ENCODE peak calls at places on chromosome 6, in nine cellular contexts. One of them, this sample, is unnamed.
A peak's percentile ranks its signal among the peaks of the same experiment; 100 is the strongest.

GRCh38 chr6:109717971-109718370 is 26.9 kb downstream of the FIG4 start:
- DNase-seq in kidney: no peak
- DNase-seq in GM23338: no peak
- DNase-seq in type B pancreatic cell: no peak
- DNase-seq in CD8-positive, alpha-beta T cell: no peak
- DNase-seq in omental fat pad: no peak
- DNase-seq in fibroblast of mammary gland: no peak
- DNase-seq in psoas muscle: no peak
- DNase-seq in fibroblast of lung: no peak
- DNase-seq in this sample: no peak

GRCh38 chr6:146336200-146336599 is 207.4 kb upstream of the RAB32 start:
- DNase-seq in type B pancreatic cell: no peak
- DNase-seq in fibroblast of lung: no peak
- DNase-seq in GM23338: no peak
- DNase-seq in omental fat pad: no peak
- DNase-seq in psoas muscle: no peak
- DNase-seq in CD8-positive, alpha-beta T cell: no peak
- DNase-seq in fibroblast of mammary gland: no peak
- DNase-seq in kidney: no peak
- DNase-seq in this sample: no peak

GRCh38 chr6:108295676-108296075 is 822 bp downstream of the AFG1L start:
- DNase-seq in fibroblast of lung: no peak
- DNase-seq in GM23338: no peak
- DNase-seq in type B pancreatic cell: no peak
- DNase-seq in kidney: no peak
- DNase-seq in CD8-positive, alpha-beta T cell: no peak
- DNase-seq in fibroblast of mammary gland: no peak
- DNase-seq in psoas muscle: no peak
- DNase-seq in omental fat pad: no peak
- DNase-seq in this sample: no peak

GRCh38 chr6:152364846-152365245 is 272.3 kb downstream of the SYNE1 start:
- DNase-seq in type B pancreatic cell: no peak
- DNase-seq in psoas muscle: no peak
- DNase-seq in fibroblast of mammary gland: no peak
- DNase-seq in kidney: no peak
- DNase-seq in CD8-positive, alpha-beta T cell: no peak
- DNase-seq in fibroblast of lung: no peak
- DNase-seq in omental fat pad: no peak
- DNase-seq in GM23338: no peak
- DNase-seq in this sample: no peak

GRCh38 chr6:75205776-75206334 is at the start of gene COL12A1:
- DNase-seq in fibroblast of lung: peak; percentile 99
- DNase-seq in CD8-positive, alpha-beta T cell: no peak
- DNase-seq in kidney: peak; percentile 94
- DNase-seq in psoas muscle: peak; percentile 95
- DNase-seq in type B pancreatic cell: no peak
- DNase-seq in fibroblast of mammary gland: peak; percentile 99
- DNase-seq in GM23338: peak; percentile 90
- DNase-seq in omental fat pad: peak; percentile 87
- DNase-seq in this sample: peak; percentile 32

GRCh38 chr6:56361812-56362211 is 114.4 kb upstream of the COL21A1 start:
- DNase-seq in fibroblast of mammary gland: no peak
- DNase-seq in fibroblast of lung: no peak
- DNase-seq in GM23338: no peak
- DNase-seq in omental fat pad: no peak
- DNase-seq in type B pancreatic cell: no peak
- DNase-seq in CD8-positive, alpha-beta T cell: no peak
- DNase-seq in kidney: peak; percentile 69
- DNase-seq in psoas muscle: no peak
- DNase-seq in this sample: no peak

GRCh38 chr6:25596928-25597818 is 54.8 kb upstream of the SCGN start:
- DNase-seq in fibroblast of mammary gland: peak; percentile 21
- DNase-seq in psoas muscle: no peak
- DNase-seq in omental fat pad: no peak
- DNase-seq in fibroblast of lung: no peak
- DNase-seq in type B pancreatic cell: no peak
- DNase-seq in CD8-positive, alpha-beta T cell: no peak
- DNase-seq in GM23338: no peak
- DNase-seq in kidney: no peak
- DNase-seq in this sample: no peak

GRCh38 chr6:89987140-89987539 is 92.9 kb downstream of the GJA10 start:
- DNase-seq in kidney: no peak
- DNase-seq in type B pancreatic cell: no peak
- DNase-seq in fibroblast of lung: no peak
- DNase-seq in CD8-positive, alpha-beta T cell: no peak
- DNase-seq in omental fat pad: no peak
- DNase-seq in fibroblast of mammary gland: no peak
- DNase-seq in GM23338: no peak
- DNase-seq in psoas muscle: no peak
- DNase-seq in this sample: no peak

DNA sequence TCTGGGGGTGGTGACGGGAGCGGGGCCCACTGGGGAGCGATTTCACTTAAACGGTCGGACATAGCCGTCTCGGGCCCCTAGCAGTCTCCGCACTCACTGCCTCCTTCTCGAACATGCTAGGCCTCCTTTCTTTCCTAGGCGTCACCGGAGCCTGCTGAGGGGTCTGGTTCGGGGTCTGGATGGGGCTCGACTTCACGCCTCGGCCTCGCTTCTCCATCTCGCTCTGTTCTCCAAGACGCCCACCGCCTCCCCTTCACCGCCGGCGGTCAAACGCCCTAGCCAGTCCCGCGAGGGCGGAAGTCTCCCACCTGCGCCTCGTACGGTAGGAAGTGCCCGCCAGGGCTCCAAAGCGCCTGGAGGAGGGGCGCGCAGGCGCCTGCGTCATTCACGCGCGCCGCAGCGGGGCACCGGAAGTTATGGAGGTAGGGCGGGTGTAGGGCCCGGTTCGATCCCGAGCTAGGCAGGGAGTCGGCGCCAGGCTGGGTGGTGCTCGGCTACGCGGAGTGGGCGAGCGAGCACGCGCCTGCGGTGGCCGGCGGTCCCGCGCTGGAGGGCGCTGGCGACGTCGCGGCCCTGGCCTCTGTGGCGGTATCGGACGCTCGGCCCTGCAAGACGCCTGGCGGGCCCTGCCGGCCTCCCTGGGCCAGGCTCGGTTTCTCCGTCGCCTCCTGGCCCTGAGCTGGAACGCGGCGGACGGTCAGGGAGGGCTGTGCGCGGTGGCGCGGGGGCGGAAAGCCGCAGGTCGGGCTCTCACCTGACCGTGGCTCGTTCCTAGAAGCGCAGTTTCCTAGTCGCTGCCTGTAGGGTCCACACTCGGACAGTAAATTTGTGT is at the start of the genes DYNLT2 and ERMARD:
- DNase-seq in fibroblast of mammary gland: peak; percentile 91
- DNase-seq in omental fat pad: peak; percentile 76
- DNase-seq in CD8-positive, alpha-beta T cell: peak; percentile 94
- DNase-seq in kidney: peak; percentile 98
- DNase-seq in fibroblast of lung: peak; percentile 93
- DNase-seq in type B pancreatic cell: peak; percentile 97
- DNase-seq in psoas muscle: peak; percentile 96
- DNase-seq in GM23338: peak; percentile 97
- DNase-seq in this sample: peak; percentile 97
- TF ChIP-seq CTCF in fibroblast of mammary gland: peak; percentile 15
- TF ChIP-seq CTCF in omental fat pad: no peak
- TF ChIP-seq CTCF in CD8-positive, alpha-beta T cell: no peak
- TF ChIP-seq CTCF in kidney: no peak
- TF ChIP-seq CTCF in fibroblast of lung: peak; percentile 16
- TF ChIP-seq CTCF in type B pancreatic cell: peak; percentile 42
- TF ChIP-seq CTCF in psoas muscle: peak; percentile 25
- TF ChIP-seq CTCF in GM23338: peak; percentile 1
- TF ChIP-seq CTCF in this sample: peak; percentile 3

GRCh38 chr6:74091133-74091793 is 395.3 kb downstream of the CD109 start:
- DNase-seq in GM23338: peak; percentile 88
- DNase-seq in fibroblast of mammary gland: peak; percentile 64
- DNase-seq in type B pancreatic cell: no peak
- DNase-seq in fibroblast of lung: peak; percentile 63
- DNase-seq in kidney: no peak
- DNase-seq in CD8-positive, alpha-beta T cell: no peak
- DNase-seq in omental fat pad: no peak
- DNase-seq in psoas muscle: no peak
- DNase-seq in this sample: no peak

GRCh38 chr6:74091794-74092157 is 395.8 kb downstream of the CD109 start:
- DNase-seq in psoas muscle: no peak
- DNase-seq in CD8-positive, alpha-beta T cell: no peak
- DNase-seq in type B pancreatic cell: no peak
- DNase-seq in fibroblast of lung: peak; percentile 38
- DNase-seq in kidney: no peak
- DNase-seq in omental fat pad: no peak
- DNase-seq in fibroblast of mammary gland: no peak
- DNase-seq in GM23338: no peak
- DNase-seq in this sample: no peak

GRCh38 chr6:74087898-74088297 is 391.9 kb downstream of the CD109 start:
- DNase-seq in kidney: no peak
- DNase-seq in psoas muscle: no peak
- DNase-seq in omental fat pad: no peak
- DNase-seq in fibroblast of lung: peak; percentile 69
- DNase-seq in type B pancreatic cell: no peak
- DNase-seq in fibroblast of mammary gland: peak; percentile 48
- DNase-seq in GM23338: peak; percentile 7
- DNase-seq in CD8-positive, alpha-beta T cell: no peak
- DNase-seq in this sample: no peak
- TF ChIP-seq CTCF in kidney: no peak
- TF ChIP-seq CTCF in psoas muscle: no peak
- TF ChIP-seq CTCF in omental fat pad: no peak
- TF ChIP-seq CTCF in fibroblast of lung: peak; percentile 43
- TF ChIP-seq CTCF in type B pancreatic cell: peak; percentile 34
- TF ChIP-seq CTCF in fibroblast of mammary gland: peak; percentile 4
- TF ChIP-seq CTCF in GM23338: no peak
- TF ChIP-seq CTCF in CD8-positive, alpha-beta T cell: no peak
- TF ChIP-seq CTCF in this sample: no peak

DNA sequence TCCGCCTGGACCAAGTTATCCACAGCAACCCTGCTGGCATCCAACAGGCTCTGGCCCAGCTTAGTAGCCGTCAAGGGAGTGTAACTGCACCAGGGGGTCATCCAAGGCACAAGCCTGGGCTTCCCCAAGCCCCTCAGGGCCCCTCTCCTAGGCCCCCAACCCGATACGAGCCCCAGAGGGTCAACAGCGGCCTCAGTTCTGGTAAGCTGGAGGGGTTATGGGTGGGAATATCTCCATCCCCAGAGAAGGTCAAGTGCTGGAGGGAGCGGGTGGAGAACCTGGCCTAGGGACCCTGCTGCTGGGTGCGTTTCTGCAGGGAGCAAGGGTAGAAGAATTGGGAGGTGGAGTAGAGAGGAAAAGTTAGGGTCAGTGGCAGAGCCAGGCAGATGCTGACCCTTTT is 12.9 kb downstream of the PRRC2A start:
- DNase-seq in kidney: no peak
- DNase-seq in GM23338: no peak
- DNase-seq in type B pancreatic cell: no peak
- DNase-seq in psoas muscle: no peak
- DNase-seq in CD8-positive, alpha-beta T cell: no peak
- DNase-seq in fibroblast of mammary gland: no peak
- DNase-seq in fibroblast of lung: no peak
- DNase-seq in omental fat pad: no peak
- DNase-seq in this sample: no peak
- TF ChIP-seq CTCF in kidney: no peak
- TF ChIP-seq CTCF in GM23338: no peak
- TF ChIP-seq CTCF in type B pancreatic cell: no peak
- TF ChIP-seq CTCF in psoas muscle: no peak
- TF ChIP-seq CTCF in CD8-positive, alpha-beta T cell: no peak
- TF ChIP-seq CTCF in fibroblast of mammary gland: no peak
- TF ChIP-seq CTCF in fibroblast of lung: no peak
- TF ChIP-seq CTCF in omental fat pad: no peak
- TF ChIP-seq CTCF in this sample: no peak

DNA sequence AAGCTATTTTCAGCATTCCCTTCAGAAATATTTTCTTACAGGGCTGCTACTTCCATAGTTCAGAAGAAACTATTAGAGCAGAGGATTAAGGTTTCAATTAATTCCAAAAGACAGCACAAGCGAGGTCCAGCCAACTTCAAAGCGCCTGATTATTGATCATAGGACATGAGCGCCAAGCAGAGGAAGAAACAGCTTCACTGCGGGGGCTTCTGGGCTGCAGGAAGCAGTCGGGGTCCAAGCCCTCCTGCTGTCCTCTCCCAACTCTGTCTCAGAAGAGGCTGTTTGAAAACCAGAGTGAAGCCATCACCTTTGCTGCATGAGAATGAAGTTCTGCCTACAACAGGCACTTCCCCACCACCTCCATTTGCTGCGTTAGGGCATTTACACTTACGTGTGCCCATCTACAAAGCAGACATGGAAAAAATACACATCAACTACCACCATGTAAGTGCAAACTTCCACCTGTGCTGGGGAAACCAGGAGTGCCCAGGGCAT is 23.9 kb downstream of the SUMO4 start:
- DNase-seq in kidney: no peak
- DNase-seq in omental fat pad: no peak
- DNase-seq in GM23338: no peak
- DNase-seq in psoas muscle: no peak
- DNase-seq in fibroblast of mammary gland: no peak
- DNase-seq in CD8-positive, alpha-beta T cell: no peak
- DNase-seq in fibroblast of lung: no peak
- DNase-seq in type B pancreatic cell: no peak
- DNase-seq in this sample: no peak
- TF ChIP-seq CTCF in kidney: no peak
- TF ChIP-seq CTCF in omental fat pad: no peak
- TF ChIP-seq CTCF in GM23338: no peak
- TF ChIP-seq CTCF in psoas muscle: no peak
- TF ChIP-seq CTCF in fibroblast of mammary gland: no peak
- TF ChIP-seq CTCF in CD8-positive, alpha-beta T cell: no peak
- TF ChIP-seq CTCF in fibroblast of lung: no peak
- TF ChIP-seq CTCF in type B pancreatic cell: no peak
- TF ChIP-seq CTCF in this sample: no peak

GRCh38 chr6:42022755-42023384 is 27.5 kb upstream of the TAF8 start:
- DNase-seq in omental fat pad: no peak
- DNase-seq in fibroblast of mammary gland: no peak
- DNase-seq in psoas muscle: no peak
- DNase-seq in kidney: peak; percentile 27
- DNase-seq in fibroblast of lung: no peak
- DNase-seq in CD8-positive, alpha-beta T cell: no peak
- DNase-seq in type B pancreatic cell: no peak
- DNase-seq in GM23338: no peak
- DNase-seq in this sample: no peak
- TF ChIP-seq CTCF in omental fat pad: no peak
- TF ChIP-seq CTCF in fibroblast of mammary gland: no peak
- TF ChIP-seq CTCF in psoas muscle: no peak
- TF ChIP-seq CTCF in kidney: no peak
- TF ChIP-seq CTCF in fibroblast of lung: no peak
- TF ChIP-seq CTCF in CD8-positive, alpha-beta T cell: no peak
- TF ChIP-seq CTCF in type B pancreatic cell: no peak
- TF ChIP-seq CTCF in GM23338: no peak
- TF ChIP-seq CTCF in this sample: no peak